ENCODE peak calls at places on chromosomes 12 and 14, in nine cellular contexts. U is upper lobe of left lung; J is stimulated activated CD4-positive, alpha-beta T cell treated with anti-CD3 and anti-CD28 coated beads, Interleukin-1b, Interleukin-23, amount 100 ng/mL, for 24 hours; Z is stimulated activated CD8-positive, alpha-beta memory T cell treated with anti-CD3 and anti-CD28 coated beads, Interleukin-7, amount 100 ng/mL, for 1 hour; I is activated CD4-positive, alpha-beta T cell treated with anti-CD3 and anti-CD28 coated beads, Interleukin-2, amount 50 U/mL, for 4 hours; T is coronary artery; D is heart left ventricle; N is right lobe of liver; C is thoracic aorta. H is an unnamed sample.

GRCh38 chr14:92540472-92541048 is 27.0 kb downstream of the RIN3 start:
- DNase-seq in T (peak), J (no peak), Z (no peak), D (peak), I (no peak), N (peak), C (peak), U (peak), H (peak)

GRCh38 chr12:106753526-106753925 is 21.0 kb upstream of the RIC8B start:
- DNase-seq in U (no peak), J (peak), N (no peak), D (no peak), Z (no peak), C (no peak), I (peak), T (no peak), H (no peak)

GRCh38 chr12:34398366-34398705 is 376.0 kb downstream of the ALG10 start:
- DNase-seq in J (no peak), C (no peak), U (peak), D (peak), T (peak), I (no peak), N (peak), Z (no peak), H (peak)

GRCh38 chr12:10001141-10001778 is 2.3 kb upstream of the CLEC1B start:
- DNase-seq in T (no peak), U (no peak), C (no peak), N (no peak), D (no peak), I (no peak), J (no peak), Z (no peak), H (no peak)

GRCh38 chr14:54083549-54084239 is 127.1 kb upstream of the BMP4 start:
- DNase-seq in D (no peak), T (no peak), I (no peak), Z (no peak), J (no peak), C (no peak), N (no peak), U (no peak), H (no peak)

GRCh38 chr12:79451988-79452387 is 238.8 kb downstream of the PAWR start:
- DNase-seq in C (peak), D (peak), Z (no peak), N (no peak), T (peak), J (no peak), I (no peak), U (no peak), H (peak)

GRCh38 chr14:72605096-72605920 is 288.6 kb downstream of the DPF3 start:
- DNase-seq in N (no peak), U (no peak), J (no peak), D (no peak), I (no peak), Z (no peak), C (no peak), T (no peak), H (no peak)

GRCh38 chr12:810635-811415 is 58.4 kb downstream of the WNK1 start:
- DNase-seq in J (no peak), I (no peak), C (no peak), U (no peak), T (no peak), D (no peak), Z (no peak), N (no peak), H (no peak)

GRCh38 chr12:15535287-15535895 is 213.1 kb downstream of the PTPRO start:
- DNase-seq in Z (no peak), U (no peak), N (no peak), T (no peak), D (no peak), J (no peak), C (no peak), I (no peak), H (no peak)

GRCh38 chr12:113402586-113403260 is 964 bp downstream of the SDS start:
- DNase-seq in J (no peak), T (no peak), N (no peak), I (no peak), U (no peak), C (no peak), D (no peak), Z (no peak), H (no peak)

GRCh38 chr14:75011356-75012097 is 8.8 kb downstream of the EIF2B2 start:
- DNase-seq in N (no peak), D (no peak), J (no peak), T (no peak), Z (no peak), C (no peak), I (no peak), U (no peak), H (no peak)

GRCh38 chr12:46693034-46693433 is 132.8 kb downstream of the SLC38A4 start:
- DNase-seq in N (no peak), U (no peak), J (no peak), I (no peak), Z (no peak), T (no peak), D (no peak), C (no peak), H (no peak)

GRCh38 chr12:54463034-54463433 is 10.4 kb downstream of the GTSF1 start:
- DNase-seq in T (no peak), C (no peak), Z (no peak), I (no peak), N (no peak), D (no peak), U (no peak), J (no peak), H (no peak)

GRCh38 chr14:69107407-69108003 is 45.4 kb downstream of the DCAF5 start:
- DNase-seq in D (peak), I (no peak), Z (no peak), J (no peak), U (no peak), N (no peak), C (no peak), T (no peak), H (no peak)

GRCh38 chr14:31926123-31926522 is 151.0 kb upstream of the ARHGAP5 start:
- DNase-seq in U (no peak), Z (no peak), C (no peak), J (no peak), T (no peak), I (no peak), D (no peak), N (no peak), H (no peak)

GRCh38 chr12:64219135-64219534 is 3.0 kb downstream of the KICS2 start:
- DNase-seq in C (no peak), J (no peak), U (no peak), D (no peak), Z (no peak), T (no peak), N (no peak), I (no peak), H (no peak)

GRCh38 chr14:50082784-50083466 is 33.4 kb downstream of the VCPKMT start:
- DNase-seq in U (no peak), Z (no peak), J (peak), C (no peak), N (no peak), T (no peak), D (no peak), I (peak), H (no peak)

GRCh38 chr12:85448031-85448430 is 168.0 kb downstream of the ALX1 start:
- DNase-seq in I (no peak), J (no peak), T (no peak), D (no peak), Z (no peak), U (no peak), N (no peak), C (no peak), H (no peak)

GRCh38 chr12:34406228-34406995 is 384.1 kb downstream of the ALG10 start:
- DNase-seq in N (peak), T (peak), J (no peak), C (peak), U (peak), Z (no peak), I (no peak), D (peak), H (no peak)

GRCh38 chr14:103520657-103521437 is 1.8 kb downstream of the CKB start:
- DNase-seq in T (peak), I (peak), N (peak), C (no peak), Z (peak), D (peak), J (no peak), U (peak), H (peak)

GRCh38 chr14:29548948-29549370 is 378.7 kb downstream of the PRKD1 start:
- DNase-seq in D (no peak), I (no peak), U (no peak), J (no peak), C (no peak), Z (no peak), T (no peak), N (no peak), H (no peak)

GRCh38 chr14:68968051-68968450 is 11.1 kb downstream of the ACTN1 start:
- DNase-seq in I (peak), J (no peak), N (no peak), Z (no peak), C (no peak), U (no peak), D (no peak), T (no peak), H (no peak)

GRCh38 chr12:102702447-102703114 is 214.5 kb downstream of the PAH start:
- DNase-seq in U (no peak), T (no peak), Z (no peak), J (peak), N (no peak), I (no peak), C (no peak), D (peak), H (no peak)

GRCh38 chr14:20611277-20611676 is 20.1 kb upstream of the RNASE12 start:
- DNase-seq in I (no peak), D (no peak), Z (no peak), C (no peak), J (no peak), N (no peak), U (no peak), T (no peak), H (no peak)

GRCh38 chr14:59688224-59689170 is 111.9 kb upstream of the CCDC175 start:
- DNase-seq in D (no peak), U (no peak), Z (no peak), I (no peak), T (no peak), C (peak), N (no peak), J (no peak), H (peak)

GRCh38 chr14:91417983-91418386 is 365 bp upstream of the CCDC88C start:
- DNase-seq in C (no peak), D (no peak), U (peak), Z (no peak), I (peak), N (peak), T (no peak), J (peak), H (peak)

GRCh38 chr12:79407671-79408622 is 282.8 kb downstream of the PAWR start:
- DNase-seq in T (no peak), J (no peak), Z (no peak), U (no peak), N (no peak), I (no peak), D (peak), C (no peak), H (no peak)

GRCh38 chr12:107894589-107894988 is 120.1 kb downstream of the ASCL4 start:
- DNase-seq in N (no peak), I (no peak), T (no peak), U (no peak), Z (no peak), C (no peak), J (no peak), D (no peak), H (no peak)

GRCh38 chr14:39219075-39219499 is 14.6 kb upstream of the MIA2 start:
- DNase-seq in I (no peak), N (no peak), T (no peak), U (no peak), Z (no peak), J (no peak), C (no peak), D (no peak), H (no peak)

GRCh38 chr14:96253140-96253539 is 2.9 kb upstream of the BDKRB1 start:
- DNase-seq in T (no peak), I (no peak), D (no peak), U (no peak), Z (no peak), C (no peak), J (no peak), N (no peak), H (no peak)

GRCh38 chr12:123494124-123494843 is 36.3 kb downstream of the SNRNP35 start:
- DNase-seq in N (no peak), J (no peak), D (no peak), C (no peak), I (no peak), T (no peak), Z (no peak), U (no peak), H (no peak)

GRCh38 chr12:75471928-75472865 is 8.4 kb upstream of the GLIPR1 start:
- DNase-seq in C (no peak), D (no peak), T (no peak), J (no peak), Z (no peak), N (no peak), U (no peak), I (no peak), H (no peak)

GRCh38 chr14:22691171-22691570 is 47.0 kb upstream of the OR6J1 start:
- DNase-seq in I (no peak), U (no peak), D (no peak), Z (no peak), N (no peak), T (no peak), J (no peak), C (no peak), H (no peak)

GRCh38 chr12:118488034-118488433 is 111.7 kb downstream of the SUDS3 start:
- DNase-seq in Z (no peak), U (no peak), C (no peak), J (no peak), N (no peak), T (no peak), D (no peak), I (no peak), H (no peak)

GRCh38 chr14:100362311-100362927 is 39.3 kb downstream of the SLC25A47 start:
- DNase-seq in Z (no peak), N (no peak), C (no peak), U (no peak), J (no peak), D (no peak), I (no peak), T (no peak), H (no peak)

GRCh38 chr12:119695034-119695433 is 27.1 kb downstream of the PRKAB1 start:
- DNase-seq in Z (no peak), T (no peak), J (no peak), U (no peak), D (no peak), C (no peak), N (no peak), I (no peak), H (no peak)

GRCh38 chr14:22487941-22488340 is 101.1 kb downstream of the DAD1 start:
- DNase-seq in T (no peak), N (no peak), Z (no peak), J (no peak), U (no peak), I (no peak), C (no peak), D (no peak), H (no peak)

H was measured in Right ventricle myocardium inferior.